ENCODE peak calls at places on chromosome 2, in five cellular contexts. One of them, this sample, is unnamed.
A peak's percentile ranks its signal among the peaks of the same experiment; 100 is the strongest.

GRCh38 chr2:128367601-128368359 is 49.1 kb upstream of the HS6ST1 start:
- DNase-seq in psoas muscle: no peak
- DNase-seq in small intestine: no peak
- DNase-seq in aorta: no peak
- DNase-seq in adipocyte: no peak
- DNase-seq in this sample: no peak

GRCh38 chr2:42107249-42108042 is 59.6 kb downstream of the PKDCC start:
- DNase-seq in psoas muscle: no peak
- DNase-seq in small intestine: no peak
- DNase-seq in aorta: no peak
- DNase-seq in adipocyte: no peak
- DNase-seq in this sample: no peak

GRCh38 chr2:69579561-69579960 is 64.0 kb downstream of the AAK1 start:
- DNase-seq in psoas muscle: no peak
- DNase-seq in small intestine: no peak
- DNase-seq in aorta: no peak
- DNase-seq in adipocyte: no peak
- DNase-seq in this sample: peak; percentile 36

GRCh38 chr2:120783371-120783791 is 47.7 kb downstream of the GLI2 start:
- DNase-seq in psoas muscle: no peak
- DNase-seq in small intestine: peak; percentile 17
- DNase-seq in aorta: no peak
- DNase-seq in adipocyte: no peak
- DNase-seq in this sample: peak; percentile 43

GRCh38 chr2:51734115-51734514 is 702.2 kb upstream of the NRXN1 start:
- DNase-seq in psoas muscle: no peak
- DNase-seq in small intestine: no peak
- DNase-seq in aorta: no peak
- DNase-seq in adipocyte: peak; percentile 89
- DNase-seq in this sample: peak; percentile 17

GRCh38 chr2:27042985-27043634 is 8.4 kb upstream of the AGBL5 start:
- DNase-seq in psoas muscle: no peak
- DNase-seq in small intestine: peak; percentile 62
- DNase-seq in aorta: no peak
- DNase-seq in adipocyte: no peak
- DNase-seq in this sample: peak; percentile 46

GRCh38 chr2:19748073-19748375 is 153.8 kb downstream of the TTC32 start:
- DNase-seq in psoas muscle: no peak
- DNase-seq in small intestine: no peak
- DNase-seq in aorta: no peak
- DNase-seq in adipocyte: no peak
- DNase-seq in this sample: no peak

GRCh38 chr2:29607025-29607424 is 314.4 kb downstream of the ALK start:
- DNase-seq in psoas muscle: no peak
- DNase-seq in small intestine: no peak
- DNase-seq in aorta: no peak
- DNase-seq in adipocyte: no peak
- DNase-seq in this sample: no peak

GRCh38 chr2:71120195-71120594 is 9.8 kb downstream of the MCEE start:
- DNase-seq in psoas muscle: no peak
- DNase-seq in small intestine: no peak
- DNase-seq in aorta: no peak
- DNase-seq in adipocyte: peak; percentile 5
- DNase-seq in this sample: peak; percentile 26

GRCh38 chr2:186675380-186675779 is 18.5 kb upstream of the FAM171B start:
- DNase-seq in psoas muscle: no peak
- DNase-seq in small intestine: no peak
- DNase-seq in aorta: no peak
- DNase-seq in adipocyte: no peak
- DNase-seq in this sample: no peak

GRCh38 chr2:186669146-186669545 is 24.7 kb upstream of the FAM171B start:
- DNase-seq in psoas muscle: no peak
- DNase-seq in small intestine: no peak
- DNase-seq in aorta: no peak
- DNase-seq in adipocyte: no peak
- DNase-seq in this sample: no peak

GRCh38 chr2:186670831-186671230 is 23.0 kb upstream of the FAM171B start:
- DNase-seq in psoas muscle: no peak
- DNase-seq in small intestine: no peak
- DNase-seq in aorta: no peak
- DNase-seq in adipocyte: no peak
- DNase-seq in this sample: no peak
- H3K36me3 ChIP-seq in psoas muscle: peaks cover 12% of the 10 kb centered on the region
- H3K36me3 ChIP-seq in small intestine: peaks cover 6% of the 10 kb centered on the region
- H3K36me3 ChIP-seq in aorta: peaks cover 4% of the 10 kb centered on the region
- H3K36me3 ChIP-seq in adipocyte: peaks cover 97% of the 10 kb centered on the region
- H3K36me3 ChIP-seq in this sample: peaks cover 72% of the 10 kb centered on the region

DNA sequence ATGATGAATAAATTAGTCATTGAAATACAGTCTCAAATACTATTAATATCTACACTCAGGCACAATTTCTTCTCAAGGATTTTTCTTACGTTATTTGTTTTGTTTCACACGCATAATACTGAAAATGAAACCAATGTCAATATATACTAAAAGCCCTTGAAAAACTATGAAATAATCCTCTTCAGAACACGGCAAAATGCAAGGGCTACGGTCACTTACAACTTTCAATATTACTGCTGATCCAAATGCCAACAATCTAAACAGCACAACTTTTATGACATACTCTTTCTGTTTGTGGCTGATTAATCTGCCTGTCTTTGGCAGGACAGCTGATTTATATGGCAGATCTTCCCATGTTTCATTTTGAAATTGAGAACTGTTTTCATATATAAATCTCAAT is 68.3 kb downstream of the LRPPRC start:
- DNase-seq in psoas muscle: no peak
- DNase-seq in small intestine: no peak
- DNase-seq in aorta: no peak
- DNase-seq in adipocyte: no peak
- DNase-seq in this sample: no peak
- H3K36me3 ChIP-seq in psoas muscle: peaks cover 11% of the 10 kb centered on the region
- H3K36me3 ChIP-seq in small intestine: peaks cover 12% of the 10 kb centered on the region
- H3K36me3 ChIP-seq in aorta: no peaks in the 10 kb centered on the region
- H3K36me3 ChIP-seq in adipocyte: peaks cover 98% of the 10 kb centered on the region
- H3K36me3 ChIP-seq in this sample: peaks cover 35% of the 10 kb centered on the region

DNA sequence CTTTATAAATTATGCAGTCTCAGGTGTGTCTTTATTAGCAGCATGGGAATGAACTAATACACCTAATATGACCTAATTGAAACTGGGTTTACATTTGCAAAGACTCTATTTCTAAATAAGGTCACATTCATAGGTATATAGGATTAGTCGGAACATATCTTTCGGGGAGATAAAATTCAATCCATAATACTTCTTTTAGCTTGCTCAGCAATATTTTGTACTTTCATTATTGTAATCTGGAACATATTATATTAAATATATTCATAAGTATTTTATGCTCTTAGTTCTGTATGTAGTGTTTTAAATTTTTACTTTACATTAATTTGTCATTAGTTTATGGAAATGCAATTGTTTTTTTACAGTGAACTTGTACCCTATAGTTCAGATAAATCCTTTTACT is 927.7 kb downstream of the CCDC85A start:
- DNase-seq in psoas muscle: no peak
- DNase-seq in small intestine: no peak
- DNase-seq in aorta: no peak
- DNase-seq in adipocyte: no peak
- DNase-seq in this sample: no peak
- H3K36me3 ChIP-seq in psoas muscle: no peaks in the 10 kb centered on the region
- H3K36me3 ChIP-seq in small intestine: no peaks in the 10 kb centered on the region
- H3K36me3 ChIP-seq in aorta: no peaks in the 10 kb centered on the region
- H3K36me3 ChIP-seq in adipocyte: no peaks in the 10 kb centered on the region
- H3K36me3 ChIP-seq in this sample: no peaks in the 10 kb centered on the region

GRCh38 chr2:112243233-112243632 is 11.6 kb downstream of the ZC3H8 start:
- DNase-seq in psoas muscle: no peak
- DNase-seq in small intestine: peak; percentile 23
- DNase-seq in aorta: no peak
- DNase-seq in adipocyte: no peak
- DNase-seq in this sample: no peak
- H3K36me3 ChIP-seq in psoas muscle: no peaks in the 10 kb centered on the region
- H3K36me3 ChIP-seq in small intestine: no peaks in the 10 kb centered on the region
- H3K36me3 ChIP-seq in aorta: peaks cover 2% of the 10 kb centered on the region
- H3K36me3 ChIP-seq in adipocyte: peaks cover 19% of the 10 kb centered on the region
- H3K36me3 ChIP-seq in this sample: peaks cover 5% of the 10 kb centered on the region

GRCh38 chr2:200449149-200449548 is 60.7 kb downstream of the KCTD18 start:
- DNase-seq in psoas muscle: no peak
- DNase-seq in small intestine: no peak
- DNase-seq in aorta: no peak
- DNase-seq in adipocyte: no peak
- DNase-seq in this sample: no peak

GRCh38 chr2:200450288-200450687 is 59.6 kb downstream of the KCTD18 start:
- DNase-seq in psoas muscle: no peak
- DNase-seq in small intestine: no peak
- DNase-seq in aorta: no peak
- DNase-seq in adipocyte: no peak
- DNase-seq in this sample: no peak

GRCh38 chr2:200446612-200447011 is 63.3 kb downstream of the KCTD18 start:
- DNase-seq in psoas muscle: no peak
- DNase-seq in small intestine: no peak
- DNase-seq in aorta: no peak
- DNase-seq in adipocyte: no peak
- DNase-seq in this sample: no peak

GRCh38 chr2:200447139-200447855 is 62.6 kb downstream of the KCTD18 start:
- DNase-seq in psoas muscle: no peak
- DNase-seq in small intestine: no peak
- DNase-seq in aorta: no peak
- DNase-seq in adipocyte: peak; percentile 56
- DNase-seq in this sample: peak; percentile 41

GRCh38 chr2:200448460-200448859 is 61.4 kb downstream of the KCTD18 start:
- DNase-seq in psoas muscle: no peak
- DNase-seq in small intestine: no peak
- DNase-seq in aorta: no peak
- DNase-seq in adipocyte: no peak
- DNase-seq in this sample: no peak
- H3K36me3 ChIP-seq in psoas muscle: no peaks in the 10 kb centered on the region
- H3K36me3 ChIP-seq in small intestine: peaks cover 2% of the 10 kb centered on the region
- H3K36me3 ChIP-seq in aorta: no peaks in the 10 kb centered on the region
- H3K36me3 ChIP-seq in adipocyte: peaks cover 24% of the 10 kb centered on the region
- H3K36me3 ChIP-seq in this sample: peaks cover 3% of the 10 kb centered on the region

GRCh38 chr2:219387284-219388126 is at the start of gene DNPEP:
- DNase-seq in psoas muscle: peak; percentile 94
- DNase-seq in small intestine: peak; percentile 92
- DNase-seq in aorta: peak; percentile 95
- DNase-seq in adipocyte: peak; percentile 98
- DNase-seq in this sample: peak; percentile 97

GRCh38 chr2:219384872-219385271 is 2.8 kb downstream of the DNPEP start:
- DNase-seq in psoas muscle: no peak
- DNase-seq in small intestine: no peak
- DNase-seq in aorta: no peak
- DNase-seq in adipocyte: no peak
- DNase-seq in this sample: no peak

GRCh38 chr2:219384083-219384713 is 3.5 kb downstream of the DNPEP start:
- DNase-seq in psoas muscle: no peak
- DNase-seq in small intestine: no peak
- DNase-seq in aorta: no peak
- DNase-seq in adipocyte: no peak
- DNase-seq in this sample: no peak

GRCh38 chr2:219386532-219387280 is 1.0 kb downstream of the DNPEP start:
- DNase-seq in psoas muscle: no peak
- DNase-seq in small intestine: no peak
- DNase-seq in aorta: no peak
- DNase-seq in adipocyte: peak; percentile 26
- DNase-seq in this sample: peak; percentile 39

DNA sequence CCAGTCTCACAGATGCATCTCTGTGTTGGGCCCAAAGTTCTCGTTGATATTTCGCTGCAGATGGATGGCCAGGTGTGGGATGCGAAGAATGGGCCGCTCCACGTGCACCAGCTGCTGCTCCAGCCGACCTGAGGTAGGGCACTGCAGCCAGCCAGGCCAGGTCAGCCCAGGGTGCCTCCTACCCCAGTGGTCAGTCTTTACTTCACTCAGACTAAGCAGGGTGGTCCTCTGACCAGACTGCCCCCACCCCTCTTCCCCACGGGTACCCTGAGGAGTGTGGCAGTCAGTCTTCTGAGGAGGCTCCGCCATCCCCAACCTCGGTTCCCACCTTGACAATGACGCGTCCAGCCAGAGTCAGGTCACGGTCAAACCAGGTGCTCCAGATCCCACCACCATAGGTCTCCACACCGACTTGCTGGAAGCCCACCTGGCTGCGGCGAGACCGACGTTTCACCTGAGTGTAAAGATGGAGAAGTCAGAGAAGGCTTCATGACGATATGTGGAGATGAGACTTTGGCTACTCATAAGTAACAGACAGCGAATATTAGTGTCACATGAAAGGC is 1.7 kb downstream of the DNPEP start:
- DNase-seq in psoas muscle: no peak
- DNase-seq in small intestine: no peak
- DNase-seq in aorta: no peak
- DNase-seq in adipocyte: no peak
- DNase-seq in this sample: no peak
- H3K36me3 ChIP-seq in psoas muscle: peaks cover 7% of the 10 kb centered on the region
- H3K36me3 ChIP-seq in small intestine: peaks cover 9% of the 10 kb centered on the region
- H3K36me3 ChIP-seq in aorta: peaks cover 4% of the 10 kb centered on the region
- H3K36me3 ChIP-seq in adipocyte: peaks cover 56% of the 10 kb centered on the region
- H3K36me3 ChIP-seq in this sample: peaks cover 11% of the 10 kb centered on the region

This sample was measured in GM23248.